ENCODE peak calls at places on chromosomes 13 and 19, in five cellular contexts. One of them, this sample, is unnamed.

GRCh38 chr19:55391191-55391670 is 5.5 kb downstream of the RPL28 start:
- DNase-seq in H9: no peak
- DNase-seq in Peyer's patch: no peak
- DNase-seq in occipital lobe: no peak
- DNase-seq in KBM-7: no peak
- DNase-seq in this sample: no peak

GRCh38 chr13:41049480-41049879 is 11.8 kb upstream of the WBP4 start:
- DNase-seq in H9: no peak
- DNase-seq in Peyer's patch: no peak
- DNase-seq in occipital lobe: no peak
- DNase-seq in KBM-7: no peak
- DNase-seq in this sample: no peak

GRCh38 chr19:2428756-2429711 is 1.6 kb upstream of the TIMM13 start:
- DNase-seq in H9: peak
- DNase-seq in Peyer's patch: no peak
- DNase-seq in occipital lobe: no peak
- DNase-seq in KBM-7: no peak
- DNase-seq in this sample: no peak

GRCh38 chr13:20193142-20193923 is 595 bp upstream of the GJB2 start:
- DNase-seq in H9: no peak
- DNase-seq in Peyer's patch: no peak
- DNase-seq in occipital lobe: no peak
- DNase-seq in KBM-7: peak
- DNase-seq in this sample: no peak

GRCh38 chr19:49140951-49141350 is 14.2 kb downstream of the HRC start:
- DNase-seq in H9: no peak
- DNase-seq in Peyer's patch: no peak
- DNase-seq in occipital lobe: no peak
- DNase-seq in KBM-7: no peak
- DNase-seq in this sample: no peak

GRCh38 chr13:75319244-75319643 is 162.7 kb downstream of the TBC1D4 start:
- DNase-seq in H9: no peak
- DNase-seq in Peyer's patch: no peak
- DNase-seq in occipital lobe: no peak
- DNase-seq in KBM-7: no peak
- DNase-seq in this sample: no peak

GRCh38 chr19:48670699-48671455 is 1.9 kb downstream of the NTN5 start:
- DNase-seq in H9: no peak
- DNase-seq in Peyer's patch: no peak
- DNase-seq in occipital lobe: no peak
- DNase-seq in KBM-7: no peak
- DNase-seq in this sample: no peak

GRCh38 chr19:38977445-38978314 is 2.1 kb upstream of the FBXO17 start:
- DNase-seq in H9: no peak
- DNase-seq in Peyer's patch: no peak
- DNase-seq in occipital lobe: no peak
- DNase-seq in KBM-7: no peak
- DNase-seq in this sample: no peak

GRCh38 chr13:46552888-46553520 is at the start of gene LRCH1:
- DNase-seq in H9: peak
- DNase-seq in Peyer's patch: peak
- DNase-seq in occipital lobe: peak
- DNase-seq in KBM-7: peak
- DNase-seq in this sample: peak

GRCh38 chr19:5863030-5863665 is 7.2 kb downstream of the FUT5 start:
- DNase-seq in H9: no peak
- DNase-seq in Peyer's patch: no peak
- DNase-seq in occipital lobe: no peak
- DNase-seq in KBM-7: no peak
- DNase-seq in this sample: no peak

GRCh38 chr13:28622286-28622685 is 36.6 kb upstream of the POMP start:
- DNase-seq in H9: no peak
- DNase-seq in Peyer's patch: no peak
- DNase-seq in occipital lobe: peak
- DNase-seq in KBM-7: no peak
- DNase-seq in this sample: peak

GRCh38 chr13:76667551-76667950 is 218.7 kb downstream of the KCTD12 start:
- DNase-seq in H9: no peak
- DNase-seq in Peyer's patch: no peak
- DNase-seq in occipital lobe: no peak
- DNase-seq in KBM-7: peak
- DNase-seq in this sample: no peak

GRCh38 chr19:51440052-51440451 is 18.2 kb downstream of the SIGLEC8 start:
- DNase-seq in H9: no peak
- DNase-seq in Peyer's patch: no peak
- DNase-seq in occipital lobe: no peak
- DNase-seq in KBM-7: no peak
- DNase-seq in this sample: no peak

GRCh38 chr13:98543380-98544104 is 33.4 kb downstream of the STK24 start:
- DNase-seq in H9: no peak
- DNase-seq in Peyer's patch: peak
- DNase-seq in occipital lobe: no peak
- DNase-seq in KBM-7: no peak
- DNase-seq in this sample: no peak

GRCh38 chr13:45713721-45714120 is 11.6 kb downstream of the CBY2 start:
- DNase-seq in H9: peak
- DNase-seq in Peyer's patch: no peak
- DNase-seq in occipital lobe: no peak
- DNase-seq in KBM-7: no peak
- DNase-seq in this sample: no peak

GRCh38 chr19:42069619-42070293 is at the start of gene GRIK5:
- DNase-seq in H9: peak
- DNase-seq in Peyer's patch: no peak
- DNase-seq in occipital lobe: peak
- DNase-seq in KBM-7: peak
- DNase-seq in this sample: no peak

GRCh38 chr13:90375851-90376250 is 971.6 kb upstream of the MIR17HG start:
- DNase-seq in H9: no peak
- DNase-seq in Peyer's patch: no peak
- DNase-seq in occipital lobe: no peak
- DNase-seq in KBM-7: no peak
- DNase-seq in this sample: no peak

GRCh38 chr19:29084266-29084665 is 128.7 kb downstream of the UQCRFS1 start:
- DNase-seq in H9: peak
- DNase-seq in Peyer's patch: no peak
- DNase-seq in occipital lobe: no peak
- DNase-seq in KBM-7: peak
- DNase-seq in this sample: no peak

GRCh38 chr19:52258426-52258825 is 11.0 kb upstream of the ZNF766 start:
- DNase-seq in H9: no peak
- DNase-seq in Peyer's patch: no peak
- DNase-seq in occipital lobe: no peak
- DNase-seq in KBM-7: no peak
- DNase-seq in this sample: no peak

GRCh38 chr13:43905435-43906031 is 25.8 kb downstream of the LACC1 start:
- DNase-seq in H9: no peak
- DNase-seq in Peyer's patch: no peak
- DNase-seq in occipital lobe: no peak
- DNase-seq in KBM-7: peak
- DNase-seq in this sample: no peak

GRCh38 chr19:23203841-23204344 is 46.3 kb downstream of the ZNF724 start:
- DNase-seq in H9: peak
- DNase-seq in Peyer's patch: no peak
- DNase-seq in occipital lobe: no peak
- DNase-seq in KBM-7: no peak
- DNase-seq in this sample: no peak

GRCh38 chr13:61255035-61255796 is 160.4 kb downstream of the PCDH20 start:
- DNase-seq in H9: no peak
- DNase-seq in Peyer's patch: no peak
- DNase-seq in occipital lobe: no peak
- DNase-seq in KBM-7: no peak
- DNase-seq in this sample: no peak